ENCODE peak calls at places on chromosomes 3 and 15, in six cellular contexts. Z is esophagus squamous epithelium, J is H1, U is gastrocnemius medialis, M is endothelial cell of umbilical vein, Y is heart left ventricle. D is an unnamed sample. For H3K4me1, the result is how much of the 10 kb centered on the place peaks cover.

GRCh38 chr15:79032656-79033055 is 57.9 kb downstream of the RASGRF1 start:
- DNase-seq in Y (no peak), Z (no peak), J (no peak), U (peak), M (no peak), D (no peak)

GRCh38 chr3:115758076-115758763 is 134.9 kb downstream of the GAP43 start:
- DNase-seq in U (no peak), Y (no peak), Z (no peak), M (no peak), J (no peak), D (no peak)

GRCh38 chr3:26293351-26293750 is 329.2 kb upstream of the LRRC3B start:
- DNase-seq in J (no peak), Y (no peak), Z (no peak), U (no peak), M (no peak), D (no peak)

GRCh38 chr15:75731248-75732100 is 18.8 kb upstream of the CSPG4 start:
- DNase-seq in J (peak), Y (peak), Z (no peak), M (no peak), U (peak), D (no peak)

GRCh38 chr3:32857921-32858320 is 40.1 kb downstream of the TRIM71 start:
- DNase-seq in Z (no peak), M (no peak), Y (no peak), J (no peak), U (no peak), D (no peak)

GRCh38 chr3:72627276-72627675 is 221.0 kb downstream of the SHQ1 start:
- DNase-seq in J (no peak), Z (no peak), M (no peak), U (no peak), Y (no peak), D (no peak)

GRCh38 chr3:114338651-114339357 is 45.0 kb downstream of the TIGIT start:
- DNase-seq in Z (no peak), U (no peak), J (no peak), Y (no peak), M (no peak), D (no peak)

GRCh38 chr3:18245721-18246120 is 179.4 kb downstream of the SATB1 start:
- DNase-seq in Y (no peak), Z (no peak), J (no peak), U (no peak), M (no peak), D (no peak)

GRCh38 chr15:50044406-50044805 is 74.6 kb downstream of the ATP8B4 start:
- DNase-seq in U (no peak), Y (no peak), Z (no peak), J (no peak), M (no peak), D (no peak)

GRCh38 chr3:50912746-50913145 is 238.0 kb downstream of the DOCK3 start:
- DNase-seq in Z (no peak), M (no peak), J (no peak), U (no peak), Y (no peak), D (no peak)

GRCh38 chr15:101043011-101043410 is 123.9 kb downstream of the LRRK1 start:
- DNase-seq in J (peak), M (no peak), Z (no peak), Y (no peak), U (no peak), D (no peak)

GRCh38 chr3:191246628-191247027 is 47.6 kb downstream of the OSTN start:
- DNase-seq in J (no peak), Z (no peak), M (peak), Y (no peak), U (no peak), D (no peak)

GRCh38 chr3:189041482-189042090 is 130.2 kb upstream of the TPRG1 start:
- DNase-seq in Y (peak), M (peak), U (no peak), J (peak), Z (peak), D (no peak)

GRCh38 chr3:10173095-10173925 is 8.6 kb downstream of the IRAK2 start:
- DNase-seq in J (no peak), Y (no peak), M (no peak), U (no peak), Z (no peak), D (no peak)

GRCh38 chr3:29440321-29441019 is 159.6 kb downstream of the RBMS3 start:
- DNase-seq in U (peak), Y (no peak), Z (no peak), M (peak), J (no peak), D (no peak)

GRCh38 chr3:152374260-152374990 is 105.7 kb downstream of the MBNL1 start:
- DNase-seq in Z (no peak), U (no peak), Y (no peak), J (no peak), M (no peak), D (no peak)

GRCh38 chr15:96888764-96889163 is 558.3 kb downstream of the NR2F2 start:
- DNase-seq in U (no peak), Z (no peak), M (no peak), J (no peak), Y (no peak), D (no peak)

GRCh38 chr3:72903004-72903403 is 15.2 kb downstream of the GXYLT2 start:
- DNase-seq in U (no peak), J (no peak), Z (no peak), M (no peak), Y (no peak), D (no peak)

GRCh38 chr15:33675246-33675645 is 293.1 kb upstream of the CHRM5 start:
- DNase-seq in Z (no peak), J (no peak), U (no peak), M (peak), Y (no peak), D (no peak)

GRCh38 chr3:125032100-125032643 is 23.6 kb downstream of the HEG1 start:
- DNase-seq in Z (no peak), U (no peak), Y (peak), M (peak), J (no peak), D (no peak)

GRCh38 chr3:11020764-11021163 is 28.2 kb downstream of the SLC6A1 start:
- DNase-seq in Y (no peak), Z (no peak), M (no peak), J (no peak), U (no peak), D (no peak)

GRCh38 chr15:69979269-69979668 is 118.4 kb downstream of the TLE3 start:
- DNase-seq in Z (no peak), M (no peak), Y (no peak), U (no peak), J (no peak), D (no peak)

GRCh38 chr3:152291649-152292066 is 22.9 kb downstream of the MBNL1 start:
- DNase-seq in M (no peak), Y (no peak), U (no peak), Z (no peak), J (no peak), D (no peak)

GRCh38 chr3:191373327-191373726 is 43.0 kb upstream of the UTS2B start:
- DNase-seq in M (no peak), J (no peak), Y (no peak), Z (no peak), U (no peak), D (no peak)

GRCh38 chr15:52178765-52179164 is 12.4 kb downstream of the GNB5 start:
- DNase-seq in M (no peak), Y (no peak), J (peak), U (no peak), Z (no peak), D (no peak)

GRCh38 chr15:101477851-101478353 is 11.6 kb downstream of the PCSK6 start:
- DNase-seq in U (no peak), J (no peak), Y (no peak), M (no peak), Z (no peak), D (no peak)

GRCh38 chr3:13634615-13635014 is 85.7 kb downstream of the FBLN2 start:
- DNase-seq in M (no peak), U (no peak), J (no peak), Y (no peak), Z (no peak), D (no peak)

GRCh38 chr3:126179825-126180476 is 435 bp downstream of the ALDH1L1 start:
- DNase-seq in M (no peak), Y (peak), U (peak), Z (no peak), J (peak), D (no peak)

GRCh38 chr15:48031466-48031865 is 89.3 kb upstream of the SLC24A5 start:
- DNase-seq in J (no peak), Z (no peak), Y (no peak), U (no peak), M (no peak), D (no peak)

GRCh38 chr3:128364808-128365360 is 101.8 kb downstream of the DNAJB8 start:
- DNase-seq in U (no peak), Z (no peak), M (no peak), Y (peak), J (no peak), D (no peak)

GRCh38 chr15:40939909-40940801 is 11.0 kb downstream of the DLL4 start:
- DNase-seq in M (peak), Y (no peak), J (no peak), Z (no peak), U (no peak), D (no peak)

GRCh38 chr3:115154611-115155010 is 7.5 kb upstream of the ZBTB20 start:
- DNase-seq in J (no peak), U (no peak), Y (no peak), M (no peak), Z (no peak), D (no peak)

GRCh38 chr15:47194718-47195117 is 522.6 kb upstream of the SEMA6D start:
- DNase-seq in Y (no peak), M (peak), Z (no peak), U (no peak), J (no peak), D (no peak)

GRCh38 chr3:116135462-116135861 is 309.8 kb downstream of the LSAMP start:
- DNase-seq in M (peak), J (no peak), Y (peak), Z (no peak), U (no peak), D (no peak)

GRCh38 chr3:151800449-151800848 is 13.5 kb upstream of the AADAC start:
- DNase-seq in Z (no peak), M (no peak), J (no peak), Y (no peak), U (no peak), D (no peak)

GRCh38 chr3:21421096-21421495 is 329.9 kb downstream of the ZNF385D start:
- DNase-seq in M (no peak), J (no peak), U (no peak), Y (no peak), Z (no peak), D (no peak)

GRCh38 chr15:100602822-100603393 is 519 bp downstream of the ASB7 start:
- DNase-seq in Z (no peak), U (no peak), Y (no peak), J (peak), M (peak), D (no peak)

GRCh38 chr15:92910451-92910850 is 10.3 kb downstream of the CHD2 start:
- DNase-seq in J (no peak), M (no peak), U (peak), Z (no peak), Y (no peak), D (no peak)

GRCh38 chr15:96171842-96172241 is 158.7 kb upstream of the NR2F2 start:
- DNase-seq in M (no peak), J (no peak), U (no peak), Z (no peak), Y (no peak), D (no peak)

GRCh38 chr3:171461087-171461917 is 1.1 kb upstream of the TNIK start:
- DNase-seq in J (peak), Y (no peak), M (peak), Z (no peak), U (peak), D (peak)
- TF ChIP-seq POLR2A in J (no peak), Y (no peak), M (no peak), Z (no peak), U (no peak), D (no peak)

GRCh38 chr15:64842986-64843561 is 1.4 kb downstream of the PLEKHO2 start:
- DNase-seq in Y (peak), J (no peak), U (peak), Z (no peak), M (peak), D (peak)
- H3K4me1 ChIP-seq in Y (under half), J (under half), U (under half), Z (half or more), M (under half), D (under half)

GRCh38 chr3:66481071-66482001 is 19.5 kb downstream of the LRIG1 start:
- DNase-seq in J (no peak), Y (no peak), M (no peak), Z (no peak), U (no peak), D (no peak)

GRCh38 chr3:66480666-66481065 is 20.2 kb downstream of the LRIG1 start:
- DNase-seq in Z (no peak), U (no peak), Y (no peak), M (peak), J (no peak), D (no peak)

GRCh38 chr3:66484106-66484857 is 16.5 kb downstream of the LRIG1 start:
- DNase-seq in M (no peak), U (no peak), Y (no peak), Z (no peak), J (no peak), D (no peak)

GRCh38 chr3:66483006-66483928 is 17.6 kb downstream of the LRIG1 start:
- DNase-seq in J (no peak), Z (no peak), Y (peak), U (peak), M (peak), D (peak)

DNA sequence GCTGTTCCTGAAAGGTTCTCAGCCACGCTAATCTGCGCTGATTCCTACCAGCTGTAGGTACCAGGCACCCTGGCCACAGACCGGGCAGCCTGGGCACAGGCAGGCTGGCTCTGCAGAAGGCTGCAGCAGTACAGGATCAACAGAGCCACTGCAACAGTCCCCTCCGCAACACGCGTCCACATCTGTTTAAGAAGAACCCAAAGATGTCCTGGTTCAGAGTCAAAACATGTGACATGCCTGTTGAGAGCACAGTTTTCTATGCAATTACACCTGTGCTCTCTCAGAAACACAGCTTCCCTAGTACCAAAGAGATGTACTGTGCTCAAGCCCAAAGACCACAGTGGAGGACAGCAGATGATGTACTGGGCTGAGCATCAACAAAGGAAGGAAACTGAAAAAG is 18.8 kb downstream of the LRIG1 start:
- DNase-seq in Z (no peak), J (no peak), M (no peak), Y (no peak), U (no peak), D (no peak)
- H3K4me3 ChIP-seq in Z (no peak), J (no peak), M (no peak), Y (no peak), U (no peak), D (no peak)

GRCh38 chr15:31330836-31331235 is 4.2 kb downstream of the KLF13 start:
- DNase-seq in J (no peak), Z (no peak), U (no peak), Y (no peak), M (no peak), D (no peak)

GRCh38 chr15:31329640-31330010 is 3.0 kb downstream of the KLF13 start:
- DNase-seq in Y (no peak), J (no peak), U (no peak), M (no peak), Z (no peak), D (no peak)

GRCh38 chr15:31328999-31329639 is 2.5 kb downstream of the KLF13 start:
- DNase-seq in J (peak), Y (no peak), Z (no peak), U (no peak), M (no peak), D (no peak)

GRCh38 chr15:31331389-31331788 is 4.8 kb downstream of the KLF13 start:
- DNase-seq in U (no peak), M (no peak), Y (no peak), J (no peak), Z (no peak), D (no peak)

DNA sequence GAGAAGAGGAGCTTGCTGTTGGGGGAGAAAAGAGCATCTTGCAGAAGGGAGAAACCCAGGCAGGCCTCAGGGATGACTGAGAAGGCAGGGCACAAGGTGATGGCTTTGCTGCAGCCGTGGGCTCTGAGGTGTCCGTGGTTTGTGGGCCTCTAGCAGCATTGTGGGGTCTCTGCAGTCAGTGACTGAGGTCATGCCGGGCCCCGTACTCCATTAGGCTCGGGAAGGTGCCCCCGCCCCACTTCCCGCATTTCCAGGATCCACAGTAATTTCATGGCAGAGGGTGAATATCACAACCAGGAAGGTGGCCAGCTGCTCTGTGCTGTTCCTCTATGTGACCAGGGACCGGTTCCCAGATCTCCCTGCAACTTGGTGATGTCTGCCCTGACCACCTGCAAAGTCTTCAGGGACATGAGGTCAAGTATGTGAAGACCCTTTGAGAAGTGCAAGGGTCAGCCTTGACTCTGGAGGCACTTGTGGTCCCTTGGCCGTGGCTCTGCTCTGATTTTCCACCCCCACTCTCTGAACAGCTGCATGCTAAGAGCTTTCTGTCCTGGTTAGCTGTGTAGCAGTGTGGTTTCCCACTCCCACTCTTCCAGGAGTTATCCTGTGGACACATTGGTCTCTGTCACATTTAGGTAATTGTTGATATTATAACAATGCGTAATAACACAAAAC is 3.6 kb downstream of the KLF13 start:
- DNase-seq in Z (no peak), M (no peak), U (no peak), J (no peak), Y (no peak), D (no peak)
- TF ChIP-seq POLR2A in Z (no peak), M (no peak), U (no peak), J (no peak), Y (no peak), D (no peak)

DNA sequence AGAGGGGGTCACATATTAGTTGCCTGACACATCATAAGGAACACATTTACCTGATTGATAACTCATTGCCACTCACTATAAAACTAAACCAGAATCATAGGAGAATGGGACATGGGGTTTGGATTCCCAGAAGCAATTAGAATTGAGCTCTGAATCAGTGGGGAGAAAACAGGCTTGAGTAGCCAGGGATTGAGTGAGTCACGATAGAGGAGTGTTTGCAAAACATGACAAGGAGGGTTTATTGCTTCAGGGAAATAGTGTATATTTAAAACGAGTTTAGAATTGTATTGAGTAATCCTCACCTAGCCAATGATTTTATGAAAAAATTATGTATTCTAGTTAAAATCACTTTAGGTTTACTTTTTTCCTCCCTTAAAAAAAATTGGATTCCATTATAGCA is 101.2 kb upstream of the THRB start:
- DNase-seq in Z (no peak), U (no peak), M (no peak), Y (no peak), J (no peak), D (no peak)
- H3K4me1 ChIP-seq in Z (under half), U (under half), M (under half), Y (under half), J (under half), D (under half)

GRCh38 chr3:130522399-130522798 is 5.4 kb downstream of the COL6A6 start:
- DNase-seq in U (no peak), J (no peak), Z (no peak), M (no peak), Y (no peak), D (no peak)

GRCh38 chr3:130515755-130516154 is 1.2 kb upstream of the COL6A6 start:
- DNase-seq in M (no peak), J (no peak), Y (no peak), Z (no peak), U (no peak), D (no peak)

GRCh38 chr3:130514671-130515070 is 2.3 kb upstream of the COL6A6 start:
- DNase-seq in Y (no peak), Z (no peak), J (no peak), M (no peak), U (peak), D (no peak)

GRCh38 chr3:130516645-130517512 is at the start of gene COL6A6:
- DNase-seq in Y (no peak), Z (no peak), J (peak), U (no peak), M (no peak), D (no peak)

DNA sequence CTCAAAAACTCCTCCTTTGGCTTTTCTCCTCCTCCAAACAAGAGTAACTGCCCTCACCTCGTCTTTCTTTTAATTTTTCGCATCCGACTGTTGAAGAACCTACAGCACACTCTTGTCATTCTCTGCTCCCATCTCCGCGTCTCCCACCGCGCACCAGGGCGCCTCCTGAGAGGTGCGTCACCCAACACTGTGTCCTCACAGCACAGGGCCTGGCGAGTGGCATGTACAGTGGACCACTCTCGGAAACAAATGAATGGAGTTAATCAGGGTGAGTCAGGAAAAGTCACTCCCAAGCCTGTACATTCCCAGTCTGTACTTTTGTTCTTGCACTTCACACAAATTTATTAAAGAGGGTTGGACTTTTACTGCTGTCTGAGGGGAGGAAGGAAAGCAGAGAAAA is 564 bp downstream of the COL6A6 start:
- DNase-seq in M (no peak), J (no peak), Z (no peak), U (no peak), Y (no peak), D (no peak)
- H3K4me3 ChIP-seq in M (no peak), J (peak), Z (peak), U (no peak), Y (peak), D (no peak)

GRCh38 chr3:47824541-47825473 is 21.9 kb downstream of the DHX30 start:
- DNase-seq in J (peak), Y (peak), M (peak), U (peak), Z (no peak), D (peak)
- TF ChIP-seq POLR2A in J (peak), Y (peak), M (peak), U (peak), Z (no peak), D (no peak)

DNA sequence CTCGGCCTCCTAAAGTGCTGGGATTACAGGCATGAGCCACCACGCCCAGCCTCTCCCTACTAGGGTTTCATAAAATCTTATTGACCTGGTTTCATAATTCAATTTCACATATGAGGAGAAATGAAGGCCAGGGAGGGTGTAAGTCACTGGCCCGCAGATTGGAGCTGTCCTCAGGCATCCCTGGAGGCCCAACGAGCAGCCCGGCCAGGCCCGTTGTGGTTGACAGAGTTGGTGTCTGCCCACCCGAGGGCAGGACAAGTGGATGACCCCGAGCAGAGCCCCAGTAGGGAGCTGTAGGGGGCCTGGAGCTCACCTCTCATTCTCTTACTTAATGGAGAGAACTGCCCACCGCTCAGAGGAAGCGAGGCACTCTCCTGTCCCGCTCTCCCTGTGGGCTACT is 78.9 kb downstream of the CPN2 start:
- DNase-seq in Z (no peak), J (no peak), M (no peak), Y (peak), U (no peak), D (no peak)
- H3K4me1 ChIP-seq in Z (half or more), J (under half), M (under half), Y (under half), U (half or more), D (under half)